ENCODE peak calls at places on chromosome 17, in five cellular contexts. One of them, this sample, is unnamed.

GRCh38 chr17:1970843-1971384 is 54.2 kb downstream of the RTN4RL1 start:
- DNase-seq in endothelial cell of umbilical vein: no peak
- DNase-seq in A549: no peak
- DNase-seq in WTC11: no peak
- DNase-seq in NB4: no peak
- DNase-seq in this sample: no peak

GRCh38 chr17:34024303-34025178 is 230.5 kb upstream of the CCL2 start:
- DNase-seq in endothelial cell of umbilical vein: no peak
- DNase-seq in A549: no peak
- DNase-seq in WTC11: no peak
- DNase-seq in NB4: no peak
- DNase-seq in this sample: no peak

GRCh38 chr17:17208013-17208412 is 1.9 kb upstream of the PLD6 start:
- DNase-seq in endothelial cell of umbilical vein: no peak
- DNase-seq in A549: no peak
- DNase-seq in WTC11: no peak
- DNase-seq in NB4: no peak
- DNase-seq in this sample: no peak

GRCh38 chr17:16617481-16618060 is 36.1 kb downstream of the ZNF624 start:
- DNase-seq in endothelial cell of umbilical vein: no peak
- DNase-seq in A549: no peak
- DNase-seq in WTC11: no peak
- DNase-seq in NB4: no peak
- DNase-seq in this sample: no peak

GRCh38 chr17:13074026-13074425 is 56.2 kb upstream of the ELAC2 start:
- DNase-seq in endothelial cell of umbilical vein: no peak
- DNase-seq in A549: no peak
- DNase-seq in WTC11: no peak
- DNase-seq in NB4: peak
- DNase-seq in this sample: peak

GRCh38 chr17:2181206-2181983 is 122.2 kb downstream of the SMG6 start:
- DNase-seq in endothelial cell of umbilical vein: peak
- DNase-seq in A549: no peak
- DNase-seq in WTC11: no peak
- DNase-seq in NB4: no peak
- DNase-seq in this sample: no peak

GRCh38 chr17:50055055-50055425 is 870 bp upstream of the ITGA3 start:
- DNase-seq in endothelial cell of umbilical vein: peak
- DNase-seq in A549: no peak
- DNase-seq in WTC11: peak
- DNase-seq in NB4: no peak
- DNase-seq in this sample: peak

GRCh38 chr17:62725791-62726249 is 82.3 kb downstream of the MARCHF10 start:
- DNase-seq in endothelial cell of umbilical vein: peak
- DNase-seq in A549: no peak
- DNase-seq in WTC11: no peak
- DNase-seq in NB4: peak
- DNase-seq in this sample: no peak

GRCh38 chr17:46072998-46073397 is 73.9 kb downstream of the STH start:
- DNase-seq in endothelial cell of umbilical vein: no peak
- DNase-seq in A549: peak
- DNase-seq in WTC11: no peak
- DNase-seq in NB4: no peak
- DNase-seq in this sample: no peak

GRCh38 chr17:6797718-6798351 is 21.8 kb downstream of the FBXO39 start:
- DNase-seq in endothelial cell of umbilical vein: no peak
- DNase-seq in A549: no peak
- DNase-seq in WTC11: no peak
- DNase-seq in NB4: no peak
- DNase-seq in this sample: no peak

GRCh38 chr17:55705847-55706246 is 16.8 kb downstream of the TMEM100 start:
- DNase-seq in endothelial cell of umbilical vein: no peak
- DNase-seq in A549: peak
- DNase-seq in WTC11: no peak
- DNase-seq in NB4: no peak
- DNase-seq in this sample: no peak

GRCh38 chr17:47204722-47205418 is 4.3 kb upstream of the MYL4 start:
- DNase-seq in endothelial cell of umbilical vein: no peak
- DNase-seq in A549: no peak
- DNase-seq in WTC11: no peak
- DNase-seq in NB4: peak
- DNase-seq in this sample: no peak

GRCh38 chr17:231966-232807 is 50.7 kb upstream of the DOC2B start:
- DNase-seq in endothelial cell of umbilical vein: no peak
- DNase-seq in A549: no peak
- DNase-seq in WTC11: peak
- DNase-seq in NB4: no peak
- DNase-seq in this sample: no peak

GRCh38 chr17:38877130-38877851 is 7.4 kb downstream of the LASP1 start:
- DNase-seq in endothelial cell of umbilical vein: no peak
- DNase-seq in A549: no peak
- DNase-seq in WTC11: peak
- DNase-seq in NB4: peak
- DNase-seq in this sample: no peak

GRCh38 chr17:732788-733720 is 658 bp downstream of the TLCD3A start:
- DNase-seq in endothelial cell of umbilical vein: peak
- DNase-seq in A549: no peak
- DNase-seq in WTC11: peak
- DNase-seq in NB4: peak
- DNase-seq in this sample: no peak

GRCh38 chr17:49850772-49851386 is 3.0 kb upstream of the TAC4 start:
- DNase-seq in endothelial cell of umbilical vein: peak
- DNase-seq in A549: no peak
- DNase-seq in WTC11: no peak
- DNase-seq in NB4: peak
- DNase-seq in this sample: no peak

GRCh38 chr17:48603959-48604769 is 622 bp downstream of the HOXB6 start:
- DNase-seq in endothelial cell of umbilical vein: peak
- DNase-seq in A549: peak
- DNase-seq in WTC11: no peak
- DNase-seq in NB4: no peak
- DNase-seq in this sample: peak

GRCh38 chr17:61201211-61201610 is 198.4 kb upstream of the TBX2 start:
- DNase-seq in endothelial cell of umbilical vein: no peak
- DNase-seq in A549: peak
- DNase-seq in WTC11: no peak
- DNase-seq in NB4: no peak
- DNase-seq in this sample: no peak

GRCh38 chr17:62986549-62986948 is 20.5 kb downstream of the TANC2 start:
- DNase-seq in endothelial cell of umbilical vein: no peak
- DNase-seq in A549: no peak
- DNase-seq in WTC11: no peak
- DNase-seq in NB4: no peak
- DNase-seq in this sample: no peak

GRCh38 chr17:28499366-28499668 is 6.8 kb upstream of the FOXN1 start:
- DNase-seq in endothelial cell of umbilical vein: no peak
- DNase-seq in A549: no peak
- DNase-seq in WTC11: no peak
- DNase-seq in NB4: no peak
- DNase-seq in this sample: no peak

GRCh38 chr17:75691371-75692290 is 24.5 kb downstream of the SAP30BP start:
- DNase-seq in endothelial cell of umbilical vein: no peak
- DNase-seq in A549: no peak
- DNase-seq in WTC11: no peak
- DNase-seq in NB4: peak
- DNase-seq in this sample: no peak

GRCh38 chr17:48791128-48792032 is 25.6 kb downstream of the TTLL6 start:
- DNase-seq in endothelial cell of umbilical vein: peak
- DNase-seq in A549: peak
- DNase-seq in WTC11: peak
- DNase-seq in NB4: peak
- DNase-seq in this sample: peak

GRCh38 chr17:16314189-16314588 is 39.1 kb downstream of the CENPV start:
- DNase-seq in endothelial cell of umbilical vein: no peak
- DNase-seq in A549: no peak
- DNase-seq in WTC11: no peak
- DNase-seq in NB4: no peak
- DNase-seq in this sample: no peak

GRCh38 chr17:65514082-65514481 is 47.4 kb downstream of the AXIN2 start:
- DNase-seq in endothelial cell of umbilical vein: no peak
- DNase-seq in A549: no peak
- DNase-seq in WTC11: no peak
- DNase-seq in NB4: no peak
- DNase-seq in this sample: no peak

GRCh38 chr17:49224198-49224996 is 6.2 kb downstream of the PHOSPHO1 start:
- DNase-seq in endothelial cell of umbilical vein: no peak
- DNase-seq in A549: no peak
- DNase-seq in WTC11: peak
- DNase-seq in NB4: no peak
- DNase-seq in this sample: no peak

GRCh38 chr17:35423761-35424160 is 8.5 kb downstream of the SLFN12 start:
- DNase-seq in endothelial cell of umbilical vein: no peak
- DNase-seq in A549: no peak
- DNase-seq in WTC11: no peak
- DNase-seq in NB4: no peak
- DNase-seq in this sample: no peak

GRCh38 chr17:57819273-57819672 is 30.6 kb downstream of the MRPS23 start:
- DNase-seq in endothelial cell of umbilical vein: no peak
- DNase-seq in A549: no peak
- DNase-seq in WTC11: no peak
- DNase-seq in NB4: no peak
- DNase-seq in this sample: no peak
- TF ChIP-seq MAX in endothelial cell of umbilical vein: no peak
- TF ChIP-seq MAX in A549: no peak
- TF ChIP-seq MAX in WTC11: no peak
- TF ChIP-seq MAX in NB4: no peak
- TF ChIP-seq MAX in this sample: no peak

GRCh38 chr17:58337126-58337599 is 8.6 kb upstream of the TSPOAP1 start:
- DNase-seq in endothelial cell of umbilical vein: no peak
- DNase-seq in A549: no peak
- DNase-seq in WTC11: no peak
- DNase-seq in NB4: peak
- DNase-seq in this sample: no peak
- TF ChIP-seq MAX in endothelial cell of umbilical vein: no peak
- TF ChIP-seq MAX in A549: no peak
- TF ChIP-seq MAX in WTC11: no peak
- TF ChIP-seq MAX in NB4: peak
- TF ChIP-seq MAX in this sample: no peak

DNA sequence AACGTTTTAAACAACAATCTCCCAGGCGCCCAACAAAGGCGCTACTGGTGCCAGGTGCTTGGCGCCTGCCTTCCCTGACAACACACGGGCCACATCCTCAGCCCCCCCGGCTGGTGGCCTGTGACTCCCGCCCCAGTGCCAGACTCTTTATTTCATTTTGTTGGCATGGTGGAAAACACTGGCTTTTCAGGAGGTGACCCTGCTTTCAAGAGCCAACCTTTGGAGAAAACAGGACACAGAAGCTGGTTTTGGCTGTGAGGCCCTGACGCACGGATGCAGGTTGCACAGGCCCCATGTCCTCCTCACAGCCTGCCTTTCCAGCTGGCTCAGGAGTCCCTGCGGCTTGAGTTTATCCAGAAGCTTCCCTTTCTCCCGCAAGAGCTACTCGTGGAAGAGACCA is 100.0 kb downstream of the METRNL start:
- DNase-seq in endothelial cell of umbilical vein: peak
- DNase-seq in A549: no peak
- DNase-seq in WTC11: peak
- DNase-seq in NB4: no peak
- DNase-seq in this sample: no peak
- TF ChIP-seq MAX in endothelial cell of umbilical vein: no peak
- TF ChIP-seq MAX in A549: no peak
- TF ChIP-seq MAX in WTC11: no peak
- TF ChIP-seq MAX in NB4: no peak
- TF ChIP-seq MAX in this sample: no peak

DNA sequence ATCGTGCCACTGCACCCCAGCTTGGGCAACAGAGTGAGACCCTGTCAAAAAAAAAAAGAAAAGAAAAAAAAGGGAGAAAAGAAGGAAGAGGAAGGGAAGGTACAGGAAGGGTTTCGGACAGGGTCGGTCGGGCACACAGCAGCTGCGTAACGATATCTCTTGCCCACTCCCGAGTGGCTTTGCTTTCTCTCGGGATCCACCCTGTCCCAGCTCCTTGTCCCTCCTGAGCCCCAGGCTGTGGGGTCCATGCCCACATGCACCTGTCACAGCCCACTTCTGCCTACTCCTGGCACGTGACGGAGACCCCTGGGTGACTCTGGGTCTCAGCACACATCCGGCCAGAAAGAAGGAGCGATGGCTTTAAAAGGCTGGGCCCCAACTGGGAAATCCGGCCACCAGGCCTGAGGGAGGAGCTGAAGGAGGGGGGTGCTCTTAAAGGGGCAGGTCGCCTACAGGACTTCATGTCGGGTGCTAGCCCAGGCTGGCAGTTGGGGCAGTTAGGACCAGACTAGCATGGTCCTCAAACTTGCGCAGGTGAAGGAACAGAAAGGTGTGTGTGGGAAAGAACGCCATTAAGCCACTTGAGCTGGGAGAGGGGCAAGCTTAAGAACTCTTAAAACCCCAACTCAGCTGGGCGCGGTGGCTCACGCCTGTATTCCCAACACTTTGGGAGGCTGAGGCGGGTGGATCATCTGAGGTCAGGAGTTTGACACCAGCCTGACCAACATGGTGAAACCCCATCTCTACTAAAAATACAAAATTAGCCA is at the start of gene GHDC:
- DNase-seq in endothelial cell of umbilical vein: peak
- DNase-seq in A549: peak
- DNase-seq in WTC11: peak
- DNase-seq in NB4: peak
- DNase-seq in this sample: peak
- TF ChIP-seq MAX in endothelial cell of umbilical vein: no peak
- TF ChIP-seq MAX in A549: peak
- TF ChIP-seq MAX in WTC11: no peak
- TF ChIP-seq MAX in NB4: peak
- TF ChIP-seq MAX in this sample: peak

This sample was measured in HCT116.